ENCODE peak calls at places on chromosomes 3 and 15, in ten cellular contexts. O is Panc1, D is esophagus muscularis mucosa, A is tibial nerve, T is mammary epithelial cell, J is heart right ventricle, N is testis, K is PC-3, Q is HepG2, S is esophagus squamous epithelium. R is an unnamed sample.

GRCh38 chr3:112966633-112967032 is 8.3 kb downstream of the CD200R1 start:
- DNase-seq in A (no peak), Q (no peak), D (no peak), K (no peak), T (no peak), O (no peak), J (no peak), S (no peak), N (peak; percentile 45), R (no peak)

GRCh38 chr3:170765419-170766078 is 104.4 kb downstream of the RPL22L1 start:
- DNase-seq in O (peak; percentile 85), S (no peak), Q (peak; percentile 86), N (no peak), K (no peak), D (no peak), J (no peak), T (no peak), A (no peak), R (no peak)

GRCh38 chr3:67685499-67685898 is 31.1 kb upstream of the SUCLG2 start:
- DNase-seq in N (no peak), O (no peak), A (no peak), J (no peak), Q (no peak), K (no peak), D (no peak), S (no peak), T (no peak), R (no peak)

GRCh38 chr15:58469432-58470353 is 37.9 kb downstream of the LIPC start:
- DNase-seq in T (peak; percentile 96), O (no peak), S (no peak), D (no peak), N (no peak), A (no peak), Q (peak; percentile 90), K (peak; percentile 91), J (no peak), R (peak; percentile 68)

GRCh38 chr3:71491141-71491752 is 92.3 kb downstream of the FOXP1 start:
- DNase-seq in S (no peak), Q (no peak), T (no peak), O (no peak), K (no peak), A (no peak), N (no peak), D (no peak), J (no peak), R (no peak)

GRCh38 chr3:46406786-46407611 is at the start of the genes CCR5AS and CCRL2:
- DNase-seq in J (peak; percentile 85), K (peak; percentile 86), T (no peak), S (peak; percentile 29), A (no peak), D (no peak), N (peak; percentile 33), O (no peak), Q (no peak), R (peak; percentile 86)

GRCh38 chr3:2511356-2511755 is 412.7 kb downstream of the CNTN4 start:
- DNase-seq in Q (no peak), K (no peak), J (peak; percentile 10), N (no peak), T (no peak), D (no peak), A (no peak), O (no peak), S (no peak), R (no peak)

GRCh38 chr3:174403831-174404230 is 455.3 kb upstream of the NAALADL2 start:
- DNase-seq in O (no peak), J (no peak), T (no peak), K (no peak), N (no peak), A (no peak), Q (no peak), S (no peak), D (no peak), R (no peak)

GRCh38 chr3:32399030-32399620 is 7.5 kb downstream of the CMTM7 start:
- DNase-seq in N (no peak), A (no peak), O (no peak), T (peak; percentile 38), D (no peak), J (no peak), Q (peak; percentile 62), S (no peak), K (peak; percentile 88), R (peak; percentile 73)

GRCh38 chr15:50797926-50798325 is 32.4 kb upstream of the SPPL2A start:
- DNase-seq in A (no peak), T (peak; percentile 77), Q (no peak), O (no peak), S (no peak), D (no peak), K (peak; percentile 73), J (no peak), N (no peak), R (no peak)

GRCh38 chr3:138578961-138579574 is 15.0 kb downstream of the CEP70 start:
- DNase-seq in K (no peak), S (no peak), A (no peak), N (no peak), O (no peak), Q (no peak), T (no peak), J (no peak), D (no peak), R (no peak)

GRCh38 chr3:192128922-192129321 is 598.4 kb downstream of the FGF12 start:
- DNase-seq in J (no peak), K (no peak), A (no peak), O (no peak), Q (peak; percentile 5), N (no peak), S (no peak), T (no peak), D (no peak), R (no peak)

GRCh38 chr3:86245360-86245759 is 745.6 kb downstream of the VGLL3 start:
- DNase-seq in S (no peak), J (no peak), N (no peak), K (peak; percentile 42), D (no peak), A (no peak), T (no peak), Q (no peak), O (no peak), R (no peak)

GRCh38 chr3:113844622-113845222 is 6.1 kb downstream of the GRAMD1C start:
- DNase-seq in S (no peak), J (no peak), K (peak; percentile 78), T (peak; percentile 35), N (no peak), Q (peak; percentile 39), D (no peak), O (no peak), A (no peak), R (peak; percentile 63)

GRCh38 chr15:88695046-88695445 is 56.2 kb downstream of the ISG20 start:
- DNase-seq in J (no peak), S (no peak), K (no peak), D (no peak), A (no peak), Q (no peak), N (no peak), T (peak; percentile 9), O (no peak), R (no peak)

GRCh38 chr3:16728762-16729745 is 123.8 kb upstream of the DAZL start:
- DNase-seq in J (no peak), Q (no peak), S (no peak), A (no peak), K (peak; percentile 90), T (peak; percentile 43), N (no peak), O (no peak), D (no peak), R (no peak)

GRCh38 chr3:135806342-135806741 is 159.2 kb upstream of the PPP2R3A start:
- DNase-seq in J (no peak), O (no peak), T (no peak), N (peak; percentile 20), K (no peak), S (no peak), A (no peak), D (no peak), Q (no peak), R (no peak)

GRCh38 chr15:41970456-41970855 is 1.9 kb downstream of the EHD4 start:
- DNase-seq in T (no peak), J (no peak), S (no peak), Q (no peak), N (no peak), D (no peak), O (no peak), K (no peak), A (no peak), R (no peak)
- H3K4me1 ChIP-seq in T (peaks cover 52% of the 10 kb centered on the region), J (peaks cover 69% of the 10 kb centered on the region), S (peaks cover 68% of the 10 kb centered on the region), Q (peaks cover 34% of the 10 kb centered on the region), N (peaks cover 6% of the 10 kb centered on the region), D (peaks cover 62% of the 10 kb centered on the region), O (peaks cover 29% of the 10 kb centered on the region), K (peaks cover 38% of the 10 kb centered on the region), A (peaks cover 66% of the 10 kb centered on the region), R (peaks cover 47% of the 10 kb centered on the region)

DNA sequence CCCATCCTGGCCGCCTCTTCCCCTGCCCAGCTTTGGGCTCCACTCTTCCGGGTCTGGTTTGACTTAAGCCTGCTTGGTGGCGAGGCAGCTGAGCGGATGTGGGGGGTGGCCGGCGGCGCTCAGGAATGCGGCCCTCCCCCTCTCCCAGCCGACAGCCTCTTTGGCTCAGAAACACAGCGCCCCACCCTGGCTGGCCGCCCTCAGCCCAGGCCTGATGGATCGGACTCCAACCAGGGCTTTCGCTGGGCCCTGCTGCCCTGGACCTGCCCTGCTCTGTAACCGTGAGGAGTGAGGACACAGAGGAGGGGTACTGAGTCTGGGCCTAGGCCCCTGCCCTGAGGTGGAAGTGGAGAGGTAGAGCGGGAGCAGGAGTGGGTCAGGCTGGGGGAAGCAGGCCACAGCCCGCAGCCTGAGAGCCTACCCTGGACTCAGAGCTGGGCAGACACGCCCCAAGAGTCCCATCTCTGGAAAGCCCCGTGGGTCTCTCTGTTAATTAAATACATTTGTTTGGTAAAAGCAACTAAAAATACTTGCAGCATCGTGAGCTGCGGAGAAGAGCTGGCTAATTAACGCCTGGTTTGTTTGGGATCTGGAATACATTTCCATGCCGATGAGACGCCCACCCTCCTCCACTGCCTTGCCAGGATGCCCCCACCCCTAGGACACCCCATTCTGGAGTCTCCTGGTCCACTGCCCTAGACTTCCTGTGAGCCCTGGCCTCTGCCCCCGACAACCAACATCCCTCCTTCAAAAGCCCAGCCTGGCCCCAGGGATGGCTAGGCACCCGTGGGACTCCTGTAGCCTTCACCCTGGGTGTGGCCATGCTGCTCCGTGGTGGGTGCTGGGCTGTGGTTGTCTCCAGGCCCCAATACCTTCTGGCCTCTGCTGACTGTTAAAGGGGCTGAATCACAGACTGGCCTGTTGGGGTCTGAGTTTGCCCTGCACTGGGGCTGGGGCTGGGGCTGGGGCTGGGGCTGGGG is 19.6 kb downstream of the PLXNA1 start:
- DNase-seq in D (peak; percentile 95), O (no peak), T (peak; percentile 82), Q (no peak), A (peak; percentile 82), K (no peak), J (peak; percentile 91), N (peak; percentile 91), S (no peak), R (peak; percentile 83)
- TF ChIP-seq CTCF in D (peak; percentile 41), O (no peak), T (peak; percentile 45), Q (no peak), A (peak; percentile 75), K (no peak), J (peak; percentile 53), N (peak; percentile 43), S (peak; percentile 13), R (peak; percentile 82)

GRCh38 chr3:11613851-11614491 is 29.7 kb downstream of the VGLL4 start:
- DNase-seq in J (no peak), Q (no peak), O (no peak), D (no peak), K (no peak), T (no peak), S (no peak), N (no peak), A (no peak), R (no peak)
- H3K4me1 ChIP-seq in J (peaks cover 97% of the 10 kb centered on the region), Q (peaks cover 100% of the 10 kb centered on the region), O (peaks cover 98% of the 10 kb centered on the region), D (peaks cover 90% of the 10 kb centered on the region), K (no peaks in the 10 kb centered on the region), T (peaks cover 13% of the 10 kb centered on the region), S (peaks cover 88% of the 10 kb centered on the region), N (peaks cover 47% of the 10 kb centered on the region), A (peaks cover 95% of the 10 kb centered on the region), R (peaks cover 10% of the 10 kb centered on the region)

GRCh38 chr3:38459499-38460048 is 5.9 kb downstream of the ACVR2B start:
- DNase-seq in S (no peak), O (no peak), N (no peak), J (no peak), T (no peak), A (no peak), Q (no peak), D (peak; percentile 62), K (no peak), R (no peak)
- TF ChIP-seq CTCF in S (no peak), O (no peak), N (no peak), J (no peak), T (no peak), A (no peak), Q (no peak), D (no peak), K (no peak), R (no peak)